ENCODE peak calls at places on chromosomes 1 and 21, in five cellular contexts. One of them, this sample, is unnamed. For H3K4me1, the result is how much of the 10 kb centered on the place peaks cover.

GRCh38 chr1:19622204-19622603 is 21.9 kb upstream of the NBL1 start:
- DNase-seq in pancreas: no peak
- DNase-seq in CD8-positive, alpha-beta T cell: no peak
- DNase-seq in adipocyte: peak
- DNase-seq in neural progenitor cell: no peak
- DNase-seq in this sample: no peak

GRCh38 chr1:29541641-29542040 is 305.3 kb downstream of the PTPRU start:
- DNase-seq in pancreas: peak
- DNase-seq in CD8-positive, alpha-beta T cell: no peak
- DNase-seq in adipocyte: no peak
- DNase-seq in neural progenitor cell: no peak
- DNase-seq in this sample: peak

GRCh38 chr1:247966520-247967204 is 1.6 kb downstream of the OR2AK2 start:
- DNase-seq in pancreas: no peak
- DNase-seq in CD8-positive, alpha-beta T cell: no peak
- DNase-seq in adipocyte: no peak
- DNase-seq in neural progenitor cell: no peak
- DNase-seq in this sample: no peak

GRCh38 chr1:3350441-3351261 is 103.8 kb upstream of the ARHGEF16 start:
- DNase-seq in pancreas: no peak
- DNase-seq in CD8-positive, alpha-beta T cell: no peak
- DNase-seq in adipocyte: no peak
- DNase-seq in neural progenitor cell: peak
- DNase-seq in this sample: no peak

GRCh38 chr1:19547814-19548213 is 62.5 kb upstream of the CAPZB start:
- DNase-seq in pancreas: no peak
- DNase-seq in CD8-positive, alpha-beta T cell: no peak
- DNase-seq in adipocyte: no peak
- DNase-seq in neural progenitor cell: no peak
- DNase-seq in this sample: no peak

GRCh38 chr21:36297938-36298572 is 21.9 kb upstream of the MORC3 start:
- DNase-seq in pancreas: no peak
- DNase-seq in CD8-positive, alpha-beta T cell: peak
- DNase-seq in adipocyte: peak
- DNase-seq in neural progenitor cell: no peak
- DNase-seq in this sample: peak

GRCh38 chr1:243471754-243472725 is 216.2 kb downstream of the SDCCAG8 start:
- DNase-seq in pancreas: no peak
- DNase-seq in CD8-positive, alpha-beta T cell: no peak
- DNase-seq in adipocyte: no peak
- DNase-seq in neural progenitor cell: no peak
- DNase-seq in this sample: no peak

GRCh38 chr1:227889047-227889862 is 58.5 kb downstream of the WNT9A start:
- DNase-seq in pancreas: no peak
- DNase-seq in CD8-positive, alpha-beta T cell: peak
- DNase-seq in adipocyte: no peak
- DNase-seq in neural progenitor cell: no peak
- DNase-seq in this sample: peak

GRCh38 chr1:170776777-170777176 is 112.8 kb downstream of the PRRX1 start:
- DNase-seq in pancreas: no peak
- DNase-seq in CD8-positive, alpha-beta T cell: no peak
- DNase-seq in adipocyte: peak
- DNase-seq in neural progenitor cell: no peak
- DNase-seq in this sample: no peak

GRCh38 chr1:169707917-169708604 is 3.4 kb downstream of the SELL start:
- DNase-seq in pancreas: no peak
- DNase-seq in CD8-positive, alpha-beta T cell: peak
- DNase-seq in adipocyte: no peak
- DNase-seq in neural progenitor cell: no peak
- DNase-seq in this sample: no peak

GRCh38 chr1:94958081-94958480 is 31.2 kb upstream of the CNN3 start:
- DNase-seq in pancreas: no peak
- DNase-seq in CD8-positive, alpha-beta T cell: no peak
- DNase-seq in adipocyte: no peak
- DNase-seq in neural progenitor cell: no peak
- DNase-seq in this sample: no peak

GRCh38 chr21:34986561-34987533 is 62.3 kb downstream of the RUNX1 start:
- DNase-seq in pancreas: no peak
- DNase-seq in CD8-positive, alpha-beta T cell: peak
- DNase-seq in adipocyte: peak
- DNase-seq in neural progenitor cell: peak
- DNase-seq in this sample: no peak

DNA sequence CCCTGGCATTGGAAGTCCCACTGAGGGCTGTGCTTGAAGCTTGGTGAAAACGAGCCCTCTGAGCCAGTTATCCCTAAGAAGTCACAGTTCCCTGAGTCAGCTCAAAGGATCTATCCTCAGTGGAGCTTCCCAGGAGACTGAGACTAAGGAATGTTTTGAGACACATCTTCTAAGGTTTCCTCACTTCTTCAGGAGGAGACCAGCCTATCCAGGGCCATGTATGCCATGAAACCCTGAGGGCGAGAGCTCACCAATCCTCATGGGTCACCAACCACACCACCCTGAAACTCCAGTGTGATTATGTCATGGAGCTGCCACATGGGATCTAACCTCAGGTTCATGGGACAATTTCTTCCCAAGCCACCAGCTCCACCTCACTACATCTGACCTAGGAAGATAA is 7.6 kb upstream of the TIE1 start:
- DNase-seq in pancreas: no peak
- DNase-seq in CD8-positive, alpha-beta T cell: no peak
- DNase-seq in adipocyte: peak
- DNase-seq in neural progenitor cell: no peak
- DNase-seq in this sample: no peak
- H3K4me1 ChIP-seq in pancreas: under half
- H3K4me1 ChIP-seq in CD8-positive, alpha-beta T cell: under half
- H3K4me1 ChIP-seq in adipocyte: half or more
- H3K4me1 ChIP-seq in neural progenitor cell: under half
- H3K4me1 ChIP-seq in this sample: under half

GRCh38 chr1:223700388-223700918 is 11.9 kb upstream of the CAPN2 start:
- DNase-seq in pancreas: no peak
- DNase-seq in CD8-positive, alpha-beta T cell: no peak
- DNase-seq in adipocyte: peak
- DNase-seq in neural progenitor cell: no peak
- DNase-seq in this sample: no peak
- H3K4me3 ChIP-seq in pancreas: no peak
- H3K4me3 ChIP-seq in CD8-positive, alpha-beta T cell: no peak
- H3K4me3 ChIP-seq in adipocyte: peak
- H3K4me3 ChIP-seq in neural progenitor cell: no peak
- H3K4me3 ChIP-seq in this sample: no peak

GRCh38 chr1:156104065-156104810 is 10.3 kb upstream of the LMNA start:
- DNase-seq in pancreas: peak
- DNase-seq in CD8-positive, alpha-beta T cell: peak
- DNase-seq in adipocyte: peak
- DNase-seq in neural progenitor cell: no peak
- DNase-seq in this sample: peak

GRCh38 chr1:156100205-156100995 is 14.1 kb upstream of the LMNA start:
- DNase-seq in pancreas: no peak
- DNase-seq in CD8-positive, alpha-beta T cell: peak
- DNase-seq in adipocyte: no peak
- DNase-seq in neural progenitor cell: no peak
- DNase-seq in this sample: no peak

GRCh38 chr1:156102634-156103511 is 11.6 kb upstream of the LMNA start:
- DNase-seq in pancreas: no peak
- DNase-seq in CD8-positive, alpha-beta T cell: no peak
- DNase-seq in adipocyte: peak
- DNase-seq in neural progenitor cell: no peak
- DNase-seq in this sample: no peak

GRCh38 chr1:156103521-156103947 is 11.0 kb upstream of the LMNA start:
- DNase-seq in pancreas: no peak
- DNase-seq in CD8-positive, alpha-beta T cell: peak
- DNase-seq in adipocyte: peak
- DNase-seq in neural progenitor cell: no peak
- DNase-seq in this sample: no peak

GRCh38 chr1:156101880-156102279 is 12.6 kb upstream of the LMNA start:
- DNase-seq in pancreas: peak
- DNase-seq in CD8-positive, alpha-beta T cell: no peak
- DNase-seq in adipocyte: no peak
- DNase-seq in neural progenitor cell: no peak
- DNase-seq in this sample: no peak
- H3K4me1 ChIP-seq in pancreas: under half
- H3K4me1 ChIP-seq in CD8-positive, alpha-beta T cell: under half
- H3K4me1 ChIP-seq in adipocyte: half or more
- H3K4me1 ChIP-seq in neural progenitor cell: half or more
- H3K4me1 ChIP-seq in this sample: under half

DNA sequence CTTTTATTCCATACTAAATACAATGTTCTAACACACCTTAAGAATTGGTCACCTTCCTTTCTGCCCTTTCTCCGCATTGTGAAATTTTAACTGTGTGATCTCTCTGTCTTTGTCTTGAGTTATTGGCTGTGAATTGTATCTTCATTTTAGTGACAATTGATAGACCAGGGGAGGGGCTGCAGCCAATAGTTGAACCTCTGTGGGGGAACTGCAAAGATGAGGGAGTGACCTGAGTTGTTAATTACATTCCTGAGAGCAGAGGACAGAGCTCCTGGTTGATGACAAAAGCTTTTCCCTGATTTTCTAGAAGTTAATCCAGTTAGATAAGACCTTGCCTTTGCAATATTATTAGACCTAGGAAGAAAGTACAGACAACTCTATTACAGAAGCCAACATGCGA is 1535.7 kb downstream of the BRINP3 start:
- DNase-seq in pancreas: no peak
- DNase-seq in CD8-positive, alpha-beta T cell: no peak
- DNase-seq in adipocyte: no peak
- DNase-seq in neural progenitor cell: peak
- DNase-seq in this sample: no peak
- H3K4me3 ChIP-seq in pancreas: no peak
- H3K4me3 ChIP-seq in CD8-positive, alpha-beta T cell: no peak
- H3K4me3 ChIP-seq in adipocyte: no peak
- H3K4me3 ChIP-seq in neural progenitor cell: no peak
- H3K4me3 ChIP-seq in this sample: no peak

GRCh38 chr1:201499191-201499590 is 7.7 kb downstream of the CSRP1 start:
- DNase-seq in pancreas: no peak
- DNase-seq in CD8-positive, alpha-beta T cell: no peak
- DNase-seq in adipocyte: no peak
- DNase-seq in neural progenitor cell: no peak
- DNase-seq in this sample: no peak

GRCh38 chr1:201501144-201501543 is 5.8 kb downstream of the CSRP1 start:
- DNase-seq in pancreas: no peak
- DNase-seq in CD8-positive, alpha-beta T cell: no peak
- DNase-seq in adipocyte: no peak
- DNase-seq in neural progenitor cell: no peak
- DNase-seq in this sample: no peak

GRCh38 chr1:201501812-201502510 is 5.0 kb downstream of the CSRP1 start:
- DNase-seq in pancreas: no peak
- DNase-seq in CD8-positive, alpha-beta T cell: no peak
- DNase-seq in adipocyte: no peak
- DNase-seq in neural progenitor cell: no peak
- DNase-seq in this sample: no peak

GRCh38 chr1:201499795-201500669 is 6.9 kb downstream of the CSRP1 start:
- DNase-seq in pancreas: no peak
- DNase-seq in CD8-positive, alpha-beta T cell: no peak
- DNase-seq in adipocyte: no peak
- DNase-seq in neural progenitor cell: peak
- DNase-seq in this sample: no peak

DNA sequence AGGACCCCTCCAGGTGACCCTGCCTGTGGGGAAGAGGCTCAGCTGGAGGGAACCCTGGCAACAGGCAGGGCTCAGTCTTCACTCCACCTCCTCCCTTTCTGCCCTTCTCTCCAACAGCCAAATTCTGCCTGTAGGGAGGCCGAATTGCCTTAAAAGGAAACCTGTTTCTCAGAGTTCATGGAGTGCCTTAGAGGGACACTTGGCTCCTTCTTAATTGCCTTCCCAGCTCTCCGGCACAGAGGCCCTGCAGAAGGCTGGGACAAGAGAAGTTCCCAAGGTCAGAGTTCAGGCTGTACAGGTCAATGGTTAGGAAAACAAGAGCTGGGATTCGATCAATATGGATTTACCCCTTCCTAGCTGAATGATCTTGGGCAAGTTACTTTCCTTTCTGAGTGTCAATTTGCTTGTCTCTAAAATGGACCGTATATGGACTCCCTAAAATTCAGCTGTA is 6.2 kb downstream of the CSRP1 start:
- DNase-seq in pancreas: no peak
- DNase-seq in CD8-positive, alpha-beta T cell: no peak
- DNase-seq in adipocyte: peak
- DNase-seq in neural progenitor cell: peak
- DNase-seq in this sample: no peak
- H3K4me1 ChIP-seq in pancreas: under half
- H3K4me1 ChIP-seq in CD8-positive, alpha-beta T cell: under half
- H3K4me1 ChIP-seq in adipocyte: under half
- H3K4me1 ChIP-seq in neural progenitor cell: under half
- H3K4me1 ChIP-seq in this sample: half or more

DNA sequence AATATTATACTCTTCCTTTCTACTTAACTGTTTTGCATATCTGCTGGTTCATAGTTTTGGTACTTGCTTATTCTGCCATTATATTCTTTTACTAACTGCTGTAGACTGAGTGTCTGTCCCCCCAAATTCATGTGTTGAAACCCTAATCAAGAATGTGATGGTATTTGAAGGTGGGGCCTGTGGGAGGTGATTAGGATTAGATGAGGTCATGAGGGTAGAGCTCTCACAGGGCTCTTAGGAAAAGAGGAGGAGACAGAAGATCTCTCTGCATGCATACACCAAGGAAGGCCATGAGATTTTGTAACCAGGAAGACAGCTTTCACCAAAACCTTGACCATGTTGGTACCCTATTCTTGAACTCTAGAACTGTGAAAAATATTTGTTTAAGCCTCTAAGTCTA is 354.1 kb upstream of the B3GALT2 start:
- DNase-seq in pancreas: no peak
- DNase-seq in CD8-positive, alpha-beta T cell: no peak
- DNase-seq in adipocyte: no peak
- DNase-seq in neural progenitor cell: no peak
- DNase-seq in this sample: no peak
- H3K4me3 ChIP-seq in pancreas: no peak
- H3K4me3 ChIP-seq in CD8-positive, alpha-beta T cell: no peak
- H3K4me3 ChIP-seq in adipocyte: no peak
- H3K4me3 ChIP-seq in neural progenitor cell: no peak
- H3K4me3 ChIP-seq in this sample: no peak

This sample was measured in upper lobe of right lung.